ENCODE peak calls at places on chromosomes 12 and 14, in ten cellular contexts. K is AG08396; M is left cardiac atrium; F is activated CD4-positive, CD25-positive, alpha-beta regulatory T cell; W is GM03348; O is activated CD8-positive, alpha-beta memory T cell treated with anti-CD3 and anti-CD28 coated beads for 4 hours; S is GM12865; H is NK-92 treated with Interleukin-12 subunit alpha and Interleukin-12 subunit beta, amount 100 ng/mL, for 24 hours; Z is fibroblast of villous mesenchyme; X is germinal center. P is an unnamed sample.

GRCh38 chr12:49983892-49984291 is 11.1 kb downstream of the AQP6 start:
- DNase-seq in K (peak), M (no peak), F (no peak), W (peak), O (no peak), S (no peak), H (no peak), Z (peak), X (no peak), P (no peak)

GRCh38 chr14:79134346-79134745 is 964.2 kb downstream of the NRXN3 start:
- DNase-seq in K (no peak), M (no peak), F (no peak), W (no peak), O (no peak), S (no peak), H (no peak), Z (no peak), X (no peak), P (no peak)

GRCh38 chr12:106070147-106070546 is 68.6 kb downstream of the NUAK1 start:
- DNase-seq in K (no peak), M (no peak), F (no peak), W (no peak), O (no peak), S (no peak), H (no peak), Z (no peak), X (no peak), P (no peak)

GRCh38 chr12:95701275-95701674 is 89.3 kb downstream of the NTN4 start:
- DNase-seq in K (no peak), M (no peak), F (no peak), W (no peak), O (no peak), S (no peak), H (no peak), Z (no peak), X (no peak), P (no peak)

GRCh38 chr14:104705340-104706047 is 16.1 kb downstream of the INF2 start:
- DNase-seq in K (no peak), M (no peak), F (no peak), W (no peak), O (no peak), S (no peak), H (no peak), Z (no peak), X (no peak), P (no peak)

GRCh38 chr12:46446645-46447044 is 74.1 kb upstream of the SLC38A2 start:
- DNase-seq in K (no peak), M (no peak), F (no peak), W (no peak), O (no peak), S (no peak), H (no peak), Z (peak), X (no peak), P (no peak)

GRCh38 chr14:55291480-55292081 is 20.4 kb downstream of the FBXO34 start:
- DNase-seq in K (no peak), M (no peak), F (no peak), W (no peak), O (no peak), S (no peak), H (no peak), Z (no peak), X (no peak), P (no peak)

GRCh38 chr14:22824711-22825359 is 4.9 kb upstream of the MRPL52 start:
- DNase-seq in K (peak), M (no peak), F (no peak), W (peak), O (no peak), S (peak), H (no peak), Z (peak), X (no peak), P (no peak)

GRCh38 chr12:103924761-103925641 is 5.2 kb upstream of the HSP90B1 start:
- DNase-seq in K (no peak), M (no peak), F (no peak), W (peak), O (no peak), S (peak), H (no peak), Z (peak), X (no peak), P (no peak)

P was measured in GM19239.